ENCODE peak calls at places on chromosomes 13 and 19, in four cellular contexts. One of them, this sample, is unnamed.

GRCh38 chr13:77417897-77418296 is 91.0 kb upstream of the MYCBP2 start:
- DNase-seq in BJ: no peak
- DNase-seq in H1: no peak
- DNase-seq in H9: no peak
- DNase-seq in this sample: no peak

GRCh38 chr13:83440465-83440864 is 441.8 kb downstream of the SLITRK1 start:
- DNase-seq in BJ: no peak
- DNase-seq in H1: no peak
- DNase-seq in H9: no peak
- DNase-seq in this sample: no peak

GRCh38 chr19:35882074-35882832 is 13.9 kb downstream of the APLP1 start:
- DNase-seq in BJ: no peak
- DNase-seq in H1: no peak
- DNase-seq in H9: no peak
- DNase-seq in this sample: no peak

GRCh38 chr19:17772172-17772571 is 20.9 kb downstream of the FCHO1 start:
- DNase-seq in BJ: no peak
- DNase-seq in H1: no peak
- DNase-seq in H9: no peak
- DNase-seq in this sample: no peak

GRCh38 chr13:75073791-75074190 is 408.2 kb downstream of the TBC1D4 start:
- DNase-seq in BJ: no peak
- DNase-seq in H1: no peak
- DNase-seq in H9: no peak
- DNase-seq in this sample: no peak

GRCh38 chr13:44932850-44933251 is 56.4 kb downstream of the NUFIP1 start:
- DNase-seq in BJ: no peak
- DNase-seq in H1: no peak
- DNase-seq in H9: no peak
- DNase-seq in this sample: no peak

GRCh38 chr13:19181021-19181620 is 503 bp downstream of the TUBA3C start:
- DNase-seq in BJ: no peak
- DNase-seq in H1: no peak
- DNase-seq in H9: no peak
- DNase-seq in this sample: no peak

GRCh38 chr19:41219924-41220567 is 1.0 kb downstream of the AXL start:
- DNase-seq in BJ: no peak
- DNase-seq in H1: no peak
- DNase-seq in H9: no peak
- DNase-seq in this sample: no peak

GRCh38 chr19:6062274-6062673 is 48.0 kb downstream of the RFX2 start:
- DNase-seq in BJ: no peak
- DNase-seq in H1: no peak
- DNase-seq in H9: no peak
- DNase-seq in this sample: no peak

GRCh38 chr19:32748497-32748896 is 28.9 kb downstream of the TDRD12 start:
- DNase-seq in BJ: no peak
- DNase-seq in H1: peak
- DNase-seq in H9: no peak
- DNase-seq in this sample: no peak

GRCh38 chr19:35958660-35959039 is 22.5 kb downstream of the LRFN3 start:
- DNase-seq in BJ: no peak
- DNase-seq in H1: no peak
- DNase-seq in H9: no peak
- DNase-seq in this sample: no peak

GRCh38 chr13:23321534-23322241 is 111.8 kb downstream of the SACS start:
- DNase-seq in BJ: peak
- DNase-seq in H1: no peak
- DNase-seq in H9: no peak
- DNase-seq in this sample: peak

GRCh38 chr13:42594577-42595571 is 20.9 kb downstream of the TNFSF11 start:
- DNase-seq in BJ: peak
- DNase-seq in H1: no peak
- DNase-seq in H9: peak
- DNase-seq in this sample: no peak

GRCh38 chr13:99015606-99016520 is 38.0 kb upstream of the DOCK9 start:
- DNase-seq in BJ: no peak
- DNase-seq in H1: no peak
- DNase-seq in H9: no peak
- DNase-seq in this sample: no peak

GRCh38 chr19:21559444-21559843 is 54.0 kb downstream of the ZNF429 start:
- DNase-seq in BJ: no peak
- DNase-seq in H1: no peak
- DNase-seq in H9: no peak
- DNase-seq in this sample: no peak

GRCh38 chr19:7595466-7596133 is at the start of gene CAMSAP3:
- DNase-seq in BJ: peak
- DNase-seq in H1: peak
- DNase-seq in H9: peak
- DNase-seq in this sample: no peak

GRCh38 chr13:21256351-21256761 is 79.9 kb downstream of the MRPL57 start:
- DNase-seq in BJ: no peak
- DNase-seq in H1: no peak
- DNase-seq in H9: no peak
- DNase-seq in this sample: no peak

GRCh38 chr13:46339035-46339666 is 47.9 kb downstream of the RUBCNL start:
- DNase-seq in BJ: no peak
- DNase-seq in H1: no peak
- DNase-seq in H9: no peak
- DNase-seq in this sample: peak

GRCh38 chr13:90919153-90919552 is 428.3 kb upstream of the MIR17HG start:
- DNase-seq in BJ: no peak
- DNase-seq in H1: no peak
- DNase-seq in H9: no peak
- DNase-seq in this sample: no peak

GRCh38 chr19:33064778-33065550 is at the start of gene RHPN2:
- DNase-seq in BJ: no peak
- DNase-seq in H1: peak
- DNase-seq in H9: peak
- DNase-seq in this sample: no peak

GRCh38 chr13:114313061-114313860 is 1.0 kb upstream of the CHAMP1 start:
- DNase-seq in BJ: no peak
- DNase-seq in H1: no peak
- DNase-seq in H9: no peak
- DNase-seq in this sample: no peak

GRCh38 chr19:31354316-31354715 is 5.1 kb upstream of the TSHZ3 start:
- DNase-seq in BJ: no peak
- DNase-seq in H1: peak
- DNase-seq in H9: peak
- DNase-seq in this sample: no peak

GRCh38 chr13:40406405-40407138 is 259.9 kb downstream of the FOXO1 start:
- DNase-seq in BJ: peak
- DNase-seq in H1: no peak
- DNase-seq in H9: no peak
- DNase-seq in this sample: no peak

DNA sequence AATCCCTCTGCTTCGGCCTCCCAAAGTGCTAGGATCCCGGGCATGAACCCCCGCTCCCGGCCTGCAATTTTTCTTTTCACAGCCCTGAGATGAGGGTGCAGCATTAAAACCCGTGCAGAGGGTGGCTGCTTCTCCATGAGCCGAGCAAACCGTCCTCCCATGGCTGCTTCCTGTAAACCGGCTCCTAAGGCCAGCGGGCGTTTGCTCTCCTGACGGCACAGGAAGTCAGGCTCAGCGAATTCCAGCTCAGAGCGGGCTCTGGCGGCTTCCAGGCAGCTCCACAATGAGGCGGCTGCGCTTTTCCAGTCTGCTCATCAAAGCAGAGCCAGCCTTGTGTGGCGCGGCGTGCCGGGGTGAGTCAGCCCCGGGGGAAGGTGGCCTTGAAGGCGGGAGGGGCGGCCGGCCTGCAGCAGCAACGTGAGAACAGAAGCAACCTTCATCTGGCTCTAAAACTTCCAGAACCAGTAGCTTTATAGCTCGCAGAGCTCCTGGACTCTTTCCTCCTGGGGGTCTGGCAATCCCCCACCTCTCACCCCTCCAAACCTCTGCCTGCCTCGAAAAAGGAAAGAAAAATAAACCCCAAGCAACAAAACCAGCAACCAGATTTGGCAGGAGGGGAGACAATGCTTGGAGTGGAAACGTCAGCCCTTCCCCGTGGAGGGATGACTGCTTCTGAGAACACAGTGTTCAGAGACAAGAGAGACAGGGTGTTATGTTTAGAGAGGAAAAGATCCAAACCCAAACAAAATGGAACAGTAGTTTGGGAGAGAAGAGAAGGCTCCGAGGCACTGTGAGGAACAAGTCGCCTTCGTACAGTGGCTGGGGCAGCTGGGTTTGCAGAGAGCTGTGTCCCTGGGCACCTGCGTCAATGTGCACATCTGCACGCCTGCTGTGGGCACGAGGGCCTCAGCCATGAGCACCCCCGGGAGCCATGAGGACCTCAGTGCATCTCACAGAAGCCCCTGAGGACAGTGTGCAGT is 67.8 kb downstream of the GADD45B start:
- DNase-seq in BJ: peak
- DNase-seq in H1: peak
- DNase-seq in H9: peak
- DNase-seq in this sample: peak
- TF ChIP-seq CTCF in BJ: peak
- TF ChIP-seq CTCF in H1: peak
- TF ChIP-seq CTCF in H9: peak
- TF ChIP-seq CTCF in this sample: peak

GRCh38 chr19:15154002-15154612 is 46.7 kb downstream of the NOTCH3 start:
- DNase-seq in BJ: no peak
- DNase-seq in H1: peak
- DNase-seq in H9: peak
- DNase-seq in this sample: no peak
- TF ChIP-seq CTCF in BJ: peak
- TF ChIP-seq CTCF in H1: peak
- TF ChIP-seq CTCF in H9: peak
- TF ChIP-seq CTCF in this sample: peak

DNA sequence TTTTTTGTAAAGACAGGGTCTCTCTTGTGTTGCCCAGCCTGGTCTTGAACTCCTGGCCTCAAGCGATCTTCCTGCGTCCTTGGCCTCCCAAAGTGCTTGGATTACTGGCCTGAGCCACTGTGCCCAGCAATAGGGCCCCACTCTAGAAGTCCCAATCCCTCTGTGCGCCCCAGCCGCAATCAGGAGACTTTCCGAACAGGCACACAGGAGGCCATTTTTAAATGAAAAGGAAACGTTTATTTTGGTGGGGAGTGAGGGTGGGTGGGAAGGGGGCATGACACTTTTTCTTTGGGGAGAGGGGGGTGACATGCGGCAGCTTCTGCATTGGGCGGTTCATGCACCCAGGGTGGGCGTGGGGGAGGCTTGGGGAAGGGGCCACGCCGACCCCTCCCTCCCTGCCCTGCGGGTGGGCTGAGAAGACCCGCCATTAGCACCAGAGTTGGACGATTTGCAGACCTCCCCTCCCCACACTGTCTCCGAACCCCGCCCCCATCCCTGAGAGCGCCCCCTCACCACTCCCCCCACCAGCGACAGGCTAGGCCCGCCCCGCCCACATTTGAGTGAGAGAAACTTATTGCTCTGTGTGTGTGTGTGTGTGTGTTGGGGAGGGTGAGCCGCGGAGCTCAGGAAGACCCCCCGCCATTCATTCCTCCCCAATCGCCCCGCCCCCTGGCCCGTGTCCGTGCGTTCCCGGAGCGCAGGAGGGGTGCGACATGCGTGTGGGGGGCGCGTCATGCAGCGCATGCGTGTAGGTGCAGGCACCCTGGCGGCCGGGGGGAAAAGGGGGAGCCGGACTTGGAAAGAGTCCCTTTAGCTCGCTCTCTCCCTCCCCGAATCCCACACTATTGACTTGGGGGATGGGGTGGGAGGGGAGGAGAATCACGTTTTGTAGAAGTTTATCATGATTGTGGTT is 17.2 kb downstream of the KCNC3 start:
- DNase-seq in BJ: no peak
- DNase-seq in H1: peak
- DNase-seq in H9: peak
- DNase-seq in this sample: no peak
- TF ChIP-seq CTCF in BJ: no peak
- TF ChIP-seq CTCF in H1: no peak
- TF ChIP-seq CTCF in H9: peak
- TF ChIP-seq CTCF in this sample: no peak

GRCh38 chr19:51389143-51389542 is 1.2 kb downstream of the C19orf84 start:
- DNase-seq in BJ: no peak
- DNase-seq in H1: no peak
- DNase-seq in H9: no peak
- DNase-seq in this sample: no peak

GRCh38 chr19:51396175-51396574 is 5.8 kb upstream of the C19orf84 start:
- DNase-seq in BJ: no peak
- DNase-seq in H1: no peak
- DNase-seq in H9: no peak
- DNase-seq in this sample: no peak

GRCh38 chr19:51391073-51391611 is 751 bp upstream of the C19orf84 start:
- DNase-seq in BJ: no peak
- DNase-seq in H1: no peak
- DNase-seq in H9: no peak
- DNase-seq in this sample: no peak

GRCh38 chr19:51398096-51398704 is 7.8 kb upstream of the C19orf84 start:
- DNase-seq in BJ: no peak
- DNase-seq in H1: no peak
- DNase-seq in H9: no peak
- DNase-seq in this sample: no peak

DNA sequence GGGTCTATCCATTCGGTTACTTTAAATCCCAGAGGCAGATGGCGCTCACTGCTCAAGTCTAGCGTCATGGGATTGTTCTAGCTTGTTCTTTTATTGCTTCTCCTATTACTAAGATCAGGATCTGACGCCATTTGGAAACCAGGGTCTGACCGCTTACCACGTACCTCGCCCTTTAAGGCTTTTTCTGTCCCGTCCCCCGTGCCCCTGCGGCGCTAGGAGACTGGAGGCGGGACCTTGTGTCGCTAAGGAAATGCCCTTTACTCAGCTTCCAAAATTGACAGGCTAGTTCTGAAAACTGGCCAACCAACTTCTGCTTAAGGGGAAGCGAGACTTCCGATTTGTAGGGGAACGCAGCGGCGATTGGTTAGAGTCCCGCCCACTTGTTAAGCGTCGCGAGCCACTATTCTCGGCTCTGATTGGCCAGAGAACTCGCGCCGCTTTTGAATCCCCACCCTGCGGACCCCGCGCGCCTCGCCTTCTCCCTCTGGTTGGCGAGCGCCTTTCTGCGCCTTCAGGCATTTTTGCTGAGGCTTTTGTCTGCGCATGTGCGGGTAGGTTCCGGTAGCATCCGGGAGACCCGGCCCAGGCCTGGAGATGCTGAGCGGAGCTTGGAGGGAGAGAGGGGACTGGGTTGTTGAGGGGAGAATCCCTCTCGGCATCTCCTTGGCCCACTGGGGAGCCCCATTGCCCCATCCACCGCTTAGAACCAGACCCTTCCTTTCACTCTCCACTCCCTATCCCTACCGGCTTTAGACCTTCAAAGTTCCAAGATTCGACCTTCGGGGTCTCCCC is 3.9 kb upstream of the C19orf84 start:
- DNase-seq in BJ: peak
- DNase-seq in H1: peak
- DNase-seq in H9: peak
- DNase-seq in this sample: peak
- TF ChIP-seq CTCF in BJ: peak
- TF ChIP-seq CTCF in H1: no peak
- TF ChIP-seq CTCF in H9: no peak
- TF ChIP-seq CTCF in this sample: no peak

GRCh38 chr19:1253514-1254080 is 5.2 kb downstream of the MIDN start:
- DNase-seq in BJ: no peak
- DNase-seq in H1: no peak
- DNase-seq in H9: no peak
- DNase-seq in this sample: no peak
- TF ChIP-seq CTCF in BJ: no peak
- TF ChIP-seq CTCF in H1: no peak
- TF ChIP-seq CTCF in H9: no peak
- TF ChIP-seq CTCF in this sample: no peak

This sample was measured in kidney epithelial cell.